ENCODE peak calls at places on chromosomes 16 and 17, in seven cellular contexts. G is BJ, Q is heart right ventricle, U is Caco-2, C is bronchial epithelial cell, A is AG10803, H is lower leg skin. M is an unnamed sample.
A peak's percentile ranks its signal among the peaks of the same experiment; 100 is the strongest.

GRCh38 chr16:73365010-73365409 is 317.1 kb upstream of the ZFHX3 start:
- DNase-seq in Q (peak; percentile 11), C (no peak), A (no peak), H (no peak), U (no peak), G (no peak), M (no peak)

GRCh38 chr16:66927012-66927436 is 1.7 kb upstream of the RRAD start:
- DNase-seq in A (peak; percentile 94), U (no peak), G (peak; percentile 61), H (no peak), Q (peak; percentile 66), C (peak; percentile 67), M (no peak)

GRCh38 chr17:37744961-37745800 is at the start of gene HNF1B:
- DNase-seq in A (no peak), G (no peak), H (no peak), C (no peak), Q (no peak), U (peak; percentile 88), M (no peak)

GRCh38 chr17:67171560-67171959 is 73.4 kb downstream of the HELZ start:
- DNase-seq in Q (no peak), U (no peak), G (no peak), C (no peak), H (no peak), A (no peak), M (no peak)

GRCh38 chr17:14428640-14429029 is 127.8 kb downstream of the HS3ST3B1 start:
- DNase-seq in U (no peak), H (no peak), C (no peak), A (no peak), Q (no peak), G (no peak), M (no peak)

GRCh38 chr17:41163828-41164227 is 3.3 kb upstream of the KRTAP4-4 start:
- DNase-seq in U (no peak), H (no peak), Q (no peak), A (no peak), C (peak; percentile 54), G (no peak), M (no peak)

GRCh38 chr17:3556905-3557767 is 476 bp downstream of the TRPV3 start:
- DNase-seq in C (no peak), G (no peak), A (no peak), H (no peak), U (no peak), Q (no peak), M (no peak)

GRCh38 chr17:6413073-6413472 is 21.8 kb downstream of the AIPL1 start:
- DNase-seq in A (peak; percentile 43), C (peak; percentile 45), G (no peak), U (no peak), H (no peak), Q (no peak), M (no peak)

GRCh38 chr17:59706900-59707181 is 389 bp downstream of the PTRH2 start:
- DNase-seq in C (no peak), U (no peak), H (no peak), G (no peak), Q (no peak), A (no peak), M (no peak)

GRCh38 chr16:67800252-67801046 is 5.9 kb downstream of the RANBP10 start:
- DNase-seq in A (peak; percentile 11), U (no peak), H (peak; percentile 28), C (no peak), G (no peak), Q (peak; percentile 66), M (no peak)

GRCh38 chr17:12519956-12520594 is 145.6 kb upstream of the MYOCD start:
- DNase-seq in A (peak; percentile 83), H (no peak), U (no peak), Q (no peak), C (peak; percentile 20), G (peak; percentile 31), M (no peak)

GRCh38 chr16:68155425-68155824 is 70.3 kb downstream of the NFATC3 start:
- DNase-seq in U (no peak), C (no peak), H (no peak), A (no peak), G (no peak), Q (no peak), M (no peak)

GRCh38 chr16:1245452-1246005 is 5.0 kb downstream of the TPSAB1 start:
- DNase-seq in H (no peak), G (no peak), U (peak; percentile 25), C (no peak), Q (no peak), A (no peak), M (no peak)

GRCh38 chr17:74646231-74646630 is 22.7 kb upstream of the CD300E start:
- DNase-seq in G (no peak), Q (no peak), H (no peak), C (peak; percentile 24), A (no peak), U (no peak), M (no peak)

GRCh38 chr17:8574687-8575086 is 55.8 kb downstream of the MYH10 start:
- DNase-seq in C (no peak), U (no peak), H (no peak), A (no peak), G (no peak), Q (no peak), M (no peak)

GRCh38 chr17:70804161-70804560 is 634.8 kb downstream of the KCNJ2 start:
- DNase-seq in U (no peak), C (peak; percentile 28), G (no peak), Q (no peak), A (peak; percentile 25), H (peak; percentile 24), M (no peak)

GRCh38 chr17:80782536-80783427 is 208.9 kb upstream of the CHMP6 start:
- DNase-seq in H (no peak), G (no peak), A (peak; percentile 44), Q (no peak), U (peak; percentile 9), C (no peak), M (no peak)

GRCh38 chr17:57935833-57936807 is 19.1 kb downstream of the CUEDC1 start:
- DNase-seq in G (no peak), A (peak; percentile 87), C (no peak), U (no peak), Q (peak; percentile 63), H (no peak), M (no peak)

GRCh38 chr17:72270530-72270929 is 149.7 kb downstream of the SOX9 start:
- DNase-seq in A (peak; percentile 3), U (no peak), C (no peak), Q (peak; percentile 11), H (peak; percentile 29), G (no peak), M (no peak)

GRCh38 chr17:76405607-76405966 is 21.2 kb downstream of the SPHK1 start:
- DNase-seq in Q (no peak), H (no peak), C (no peak), A (no peak), G (no peak), U (no peak), M (peak; percentile 25)

GRCh38 chr17:8459109-8459508 is 23.4 kb downstream of the NDEL1 start:
- DNase-seq in C (no peak), Q (no peak), A (no peak), U (no peak), H (no peak), G (no peak), M (no peak)

GRCh38 chr17:36899250-36900129 is 37.8 kb upstream of the LHX1 start:
- DNase-seq in C (no peak), A (no peak), Q (no peak), U (no peak), H (no peak), G (no peak), M (no peak)

GRCh38 chr17:16818340-16818739 is 128.3 kb downstream of the CCDC144A start:
- DNase-seq in Q (no peak), U (no peak), C (no peak), H (no peak), G (no peak), A (no peak), M (no peak)

GRCh38 chr16:85759631-85760419 is 8.9 kb upstream of the C16orf74 start:
- DNase-seq in H (no peak), G (no peak), U (no peak), C (no peak), A (no peak), Q (no peak), M (no peak)
- TF ChIP-seq CTCF in H (no peak), G (peak; percentile 39), U (peak; percentile 77), C (peak; percentile 85), A (peak; percentile 19), Q (no peak), M (peak; percentile 49)

GRCh38 chr16:6189216-6189615 is 1091.6 kb upstream of the EEF2KMT start:
- DNase-seq in Q (no peak), G (no peak), C (no peak), A (no peak), U (no peak), H (no peak), M (no peak)

GRCh38 chr16:6190756-6191155 is 1093.2 kb upstream of the EEF2KMT start:
- DNase-seq in Q (no peak), U (no peak), H (no peak), G (no peak), C (no peak), A (no peak), M (no peak)

GRCh38 chr16:6195966-6196365 is 1098.4 kb upstream of the EEF2KMT start:
- DNase-seq in G (no peak), Q (no peak), A (no peak), C (no peak), U (no peak), H (no peak), M (no peak)

DNA sequence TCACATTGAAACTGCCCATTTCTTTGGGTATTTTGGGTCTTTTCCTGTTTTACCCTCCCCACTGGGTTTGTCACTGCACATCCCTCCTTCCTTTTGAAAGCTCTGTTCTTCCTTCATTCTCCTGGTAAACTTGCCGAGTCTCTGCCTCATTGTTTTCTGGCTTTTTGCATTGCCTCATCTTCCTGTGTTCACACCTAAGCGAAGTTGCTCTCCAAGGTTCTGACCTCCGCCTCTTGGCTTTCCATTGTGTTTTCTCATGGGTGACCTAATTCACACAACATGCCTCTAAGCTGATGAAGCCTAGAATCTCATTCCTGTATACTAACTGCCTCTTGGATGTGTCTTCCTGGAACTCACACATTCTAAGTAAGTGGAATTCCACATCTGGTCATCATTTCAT is 1096.1 kb upstream of the EEF2KMT start:
- DNase-seq in Q (no peak), U (no peak), A (no peak), C (peak; percentile 44), H (no peak), G (no peak), M (no peak)
- TF ChIP-seq CTCF in Q (no peak), U (no peak), A (no peak), C (no peak), H (no peak), G (no peak), M (no peak)

DNA sequence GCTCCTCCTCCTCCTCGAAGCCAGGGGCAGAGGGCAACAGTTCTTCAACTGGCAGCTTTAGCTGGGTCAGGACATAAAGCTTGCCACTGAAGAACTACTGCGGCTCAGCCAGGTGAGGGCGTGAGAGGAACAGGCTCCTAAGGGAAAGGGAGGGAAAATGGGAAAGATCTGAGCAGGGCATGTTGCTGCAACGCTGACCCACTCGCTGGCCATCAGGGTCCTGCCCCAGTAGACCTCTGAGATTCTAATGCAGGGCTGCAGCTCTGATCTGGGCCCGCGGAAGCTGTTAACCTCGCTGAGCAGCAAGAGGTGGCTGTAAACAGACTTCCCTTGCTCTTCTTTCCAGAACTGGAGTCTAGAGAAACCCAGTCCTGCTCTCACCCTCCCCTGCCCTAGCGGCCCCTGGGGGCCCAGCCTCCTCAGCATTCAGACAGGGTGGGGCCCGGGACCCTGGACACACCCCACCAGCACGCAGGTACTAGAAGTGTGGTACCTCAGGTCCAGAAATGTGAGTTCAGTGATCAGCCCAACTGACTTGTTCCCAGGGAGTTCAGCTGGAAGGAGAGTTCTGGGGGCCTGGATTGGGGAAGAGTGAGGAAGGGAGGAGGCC is 3.8 kb upstream of the TLCD2 start:
- DNase-seq in U (peak; percentile 85), G (no peak), A (peak; percentile 50), C (peak; percentile 41), H (no peak), Q (no peak), M (no peak)
- TF ChIP-seq CTCF in U (peak; percentile 73), G (peak; percentile 55), A (peak; percentile 51), C (peak; percentile 62), H (no peak), Q (no peak), M (peak; percentile 67)

GRCh38 chr16:88063201-88063773 is 112.1 kb downstream of the BANP start:
- DNase-seq in Q (peak; percentile 27), U (no peak), C (no peak), G (peak; percentile 92), A (peak; percentile 98), H (peak; percentile 49), M (no peak)
- TF ChIP-seq CTCF in Q (no peak), U (no peak), C (no peak), G (peak; percentile 66), A (peak; percentile 75), H (no peak), M (peak; percentile 73)